ENCODE peak calls at places on chromosome 6, in six cellular contexts. One of them, this sample, is unnamed.

GRCh38 chr6:142796571-142796970 is 148.4 kb downstream of the HIVEP2 start:
- DNase-seq in HepG2: no peak
- DNase-seq in H1: no peak
- DNase-seq in K562: no peak
- DNase-seq in GM12891: no peak
- DNase-seq in GM12878: no peak
- DNase-seq in this sample: no peak

GRCh38 chr6:122717350-122717749 is 62.2 kb upstream of the FABP7 start:
- DNase-seq in K562: no peak
- DNase-seq in GM12891: no peak
- DNase-seq in GM12878: no peak
- DNase-seq in H1: no peak
- DNase-seq in HepG2: no peak
- DNase-seq in this sample: no peak

GRCh38 chr6:21331221-21331620 is 262.3 kb upstream of the SOX4 start:
- DNase-seq in H1: no peak
- DNase-seq in K562: no peak
- DNase-seq in GM12878: no peak
- DNase-seq in GM12891: no peak
- DNase-seq in HepG2: no peak
- DNase-seq in this sample: no peak

GRCh38 chr6:80605165-80605989 is 498.9 kb downstream of the BCKDHB start:
- DNase-seq in GM12878: no peak
- DNase-seq in HepG2: peak
- DNase-seq in GM12891: no peak
- DNase-seq in H1: no peak
- DNase-seq in K562: no peak
- DNase-seq in this sample: no peak

GRCh38 chr6:170088349-170088951 is 202.4 kb downstream of the DLL1 start:
- DNase-seq in GM12878: no peak
- DNase-seq in GM12891: no peak
- DNase-seq in K562: no peak
- DNase-seq in H1: no peak
- DNase-seq in HepG2: no peak
- DNase-seq in this sample: no peak

GRCh38 chr6:54353975-54354374 is 45.7 kb downstream of the TINAG start:
- DNase-seq in H1: no peak
- DNase-seq in GM12878: no peak
- DNase-seq in K562: no peak
- DNase-seq in GM12891: no peak
- DNase-seq in HepG2: no peak
- DNase-seq in this sample: no peak

GRCh38 chr6:122578961-122579360 is 31.2 kb upstream of the PKIB start:
- DNase-seq in K562: no peak
- DNase-seq in GM12878: no peak
- DNase-seq in HepG2: no peak
- DNase-seq in H1: no peak
- DNase-seq in GM12891: no peak
- DNase-seq in this sample: no peak

GRCh38 chr6:41072836-41073202 is at the start of gene NFYA:
- DNase-seq in GM12878: no peak
- DNase-seq in H1: peak
- DNase-seq in GM12891: peak
- DNase-seq in K562: peak
- DNase-seq in HepG2: no peak
- DNase-seq in this sample: peak

GRCh38 chr6:28867078-28867414 is 56.7 kb downstream of the TRIM27 start:
- DNase-seq in H1: no peak
- DNase-seq in GM12891: no peak
- DNase-seq in HepG2: no peak
- DNase-seq in K562: no peak
- DNase-seq in GM12878: no peak
- DNase-seq in this sample: no peak

GRCh38 chr6:64932486-64932885 is 774.5 kb downstream of the EYS start:
- DNase-seq in GM12891: no peak
- DNase-seq in K562: no peak
- DNase-seq in GM12878: no peak
- DNase-seq in H1: no peak
- DNase-seq in HepG2: no peak
- DNase-seq in this sample: no peak

GRCh38 chr6:101392561-101393230 is 812 bp upstream of the GRIK2 start:
- DNase-seq in GM12878: no peak
- DNase-seq in GM12891: no peak
- DNase-seq in H1: peak
- DNase-seq in HepG2: no peak
- DNase-seq in K562: no peak
- DNase-seq in this sample: no peak

GRCh38 chr6:8215631-8216030 is 113.3 kb upstream of the EEF1E1 start:
- DNase-seq in HepG2: no peak
- DNase-seq in H1: no peak
- DNase-seq in GM12891: no peak
- DNase-seq in K562: no peak
- DNase-seq in GM12878: no peak
- DNase-seq in this sample: no peak

DNA sequence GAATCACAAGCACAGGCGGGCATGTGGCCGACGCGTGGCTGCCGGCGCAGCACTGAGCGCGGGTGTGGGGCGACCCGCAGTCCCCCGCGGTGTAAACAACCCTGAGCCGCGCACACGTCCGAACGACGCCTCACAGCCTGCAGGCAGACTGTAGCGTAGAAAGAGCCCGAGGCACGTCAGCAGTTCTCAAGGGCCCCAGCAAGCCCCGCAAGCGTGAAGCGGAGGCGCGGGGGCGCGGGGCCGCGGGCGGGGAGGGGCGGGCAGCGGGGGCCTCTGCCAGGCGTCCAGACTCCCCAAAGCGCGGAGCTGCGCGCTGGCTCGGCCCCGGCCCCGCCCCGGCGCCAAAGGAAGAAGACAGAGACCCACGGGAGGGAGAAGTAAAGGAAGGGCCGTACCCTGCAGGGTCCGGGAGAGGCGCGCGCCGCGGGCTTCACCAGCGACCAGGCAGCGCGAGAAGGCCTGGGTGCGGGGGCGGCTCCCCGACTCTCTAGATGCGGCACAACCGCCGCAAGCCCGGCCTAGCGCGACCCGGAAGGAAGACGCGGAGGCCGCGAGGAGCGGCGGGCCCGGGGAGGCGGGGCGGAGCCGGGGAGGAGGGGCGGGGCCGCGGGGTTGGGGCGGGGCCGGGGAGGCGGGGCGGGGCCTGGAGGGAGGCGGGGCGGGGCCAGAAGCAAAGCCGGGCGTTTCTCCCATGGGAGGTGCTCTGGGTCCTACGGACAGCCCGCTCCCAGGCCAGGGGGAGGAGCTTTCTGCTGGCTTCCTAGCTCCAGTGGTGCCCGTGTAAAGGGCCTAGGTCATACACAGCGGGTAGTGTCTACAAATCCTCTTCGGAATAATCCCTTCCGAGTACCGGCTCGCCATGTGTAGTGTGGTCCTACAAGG is at the start of gene FBXL4:
- DNase-seq in H1: peak
- DNase-seq in K562: peak
- DNase-seq in HepG2: peak
- DNase-seq in GM12878: no peak
- DNase-seq in GM12891: peak
- DNase-seq in this sample: peak
- TF ChIP-seq POLR2A in H1: peak
- TF ChIP-seq POLR2A in K562: peak
- TF ChIP-seq POLR2A in HepG2: peak
- TF ChIP-seq POLR2A in GM12878: peak
- TF ChIP-seq POLR2A in GM12891: peak
- TF ChIP-seq POLR2A in this sample: peak

GRCh38 chr6:68339488-68339887 is 295.6 kb upstream of the ADGRB3 start:
- DNase-seq in GM12878: no peak
- DNase-seq in K562: no peak
- DNase-seq in H1: no peak
- DNase-seq in GM12891: no peak
- DNase-seq in HepG2: no peak
- DNase-seq in this sample: no peak

GRCh38 chr6:68343901-68344300 is 291.2 kb upstream of the ADGRB3 start:
- DNase-seq in GM12891: no peak
- DNase-seq in GM12878: no peak
- DNase-seq in K562: peak
- DNase-seq in H1: peak
- DNase-seq in HepG2: peak
- DNase-seq in this sample: no peak
- TF ChIP-seq TAF1 in GM12891: no peak
- TF ChIP-seq TAF1 in GM12878: no peak
- TF ChIP-seq TAF1 in K562: no peak
- TF ChIP-seq TAF1 in H1: no peak
- TF ChIP-seq TAF1 in HepG2: no peak
- TF ChIP-seq TAF1 in this sample: no peak

GRCh38 chr6:165889636-165890403 is 226.8 kb upstream of the PDE10A start:
- DNase-seq in H1: peak
- DNase-seq in K562: no peak
- DNase-seq in GM12878: no peak
- DNase-seq in GM12891: no peak
- DNase-seq in HepG2: peak
- DNase-seq in this sample: no peak
- TF ChIP-seq POLR2AphosphoS5 in H1: no peak
- TF ChIP-seq POLR2AphosphoS5 in K562: no peak
- TF ChIP-seq POLR2AphosphoS5 in GM12878: no peak
- TF ChIP-seq POLR2AphosphoS5 in GM12891: no peak
- TF ChIP-seq POLR2AphosphoS5 in HepG2: no peak
- TF ChIP-seq POLR2AphosphoS5 in this sample: no peak

DNA sequence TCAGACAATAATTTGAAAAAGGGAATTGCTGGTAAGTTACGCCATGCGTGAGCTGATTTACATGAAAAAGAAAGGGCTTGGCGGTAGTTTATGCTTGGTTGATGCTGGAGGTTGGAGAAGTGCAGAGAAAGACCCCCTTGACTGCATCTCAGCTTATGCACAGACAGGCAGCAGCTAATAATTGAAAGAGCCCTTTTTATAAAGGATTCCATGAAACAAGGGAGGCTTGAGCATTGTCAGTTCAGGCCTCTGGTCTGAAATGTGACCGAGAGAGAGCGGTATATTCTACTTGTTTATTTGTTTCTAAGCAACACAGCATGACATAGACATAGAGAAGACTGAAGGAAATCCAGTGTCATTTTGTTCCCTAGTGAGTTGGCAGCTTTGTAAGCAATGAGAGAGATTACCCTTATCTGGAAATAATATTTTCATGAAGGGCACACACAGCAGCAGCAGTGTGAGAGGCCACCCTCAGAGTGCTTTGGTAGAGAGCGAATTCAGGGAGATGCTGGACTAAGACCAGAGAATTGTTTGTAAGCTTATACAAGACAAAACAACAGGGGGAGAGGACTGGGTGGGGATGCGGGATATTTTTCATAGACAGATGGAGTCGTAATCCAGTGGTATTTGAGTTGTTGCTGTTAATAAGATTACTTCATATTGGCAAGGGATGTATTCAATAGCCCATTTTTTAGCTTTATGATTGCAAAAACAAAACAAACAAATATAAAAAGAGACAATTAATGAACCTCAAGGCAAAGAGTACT is 34.6 kb upstream of the LAMA2 start:
- DNase-seq in GM12891: no peak
- DNase-seq in GM12878: no peak
- DNase-seq in K562: no peak
- DNase-seq in HepG2: no peak
- DNase-seq in H1: no peak
- DNase-seq in this sample: no peak
- TF ChIP-seq POLR2A in GM12891: no peak
- TF ChIP-seq POLR2A in GM12878: no peak
- TF ChIP-seq POLR2A in K562: no peak
- TF ChIP-seq POLR2A in HepG2: no peak
- TF ChIP-seq POLR2A in H1: no peak
- TF ChIP-seq POLR2A in this sample: no peak

DNA sequence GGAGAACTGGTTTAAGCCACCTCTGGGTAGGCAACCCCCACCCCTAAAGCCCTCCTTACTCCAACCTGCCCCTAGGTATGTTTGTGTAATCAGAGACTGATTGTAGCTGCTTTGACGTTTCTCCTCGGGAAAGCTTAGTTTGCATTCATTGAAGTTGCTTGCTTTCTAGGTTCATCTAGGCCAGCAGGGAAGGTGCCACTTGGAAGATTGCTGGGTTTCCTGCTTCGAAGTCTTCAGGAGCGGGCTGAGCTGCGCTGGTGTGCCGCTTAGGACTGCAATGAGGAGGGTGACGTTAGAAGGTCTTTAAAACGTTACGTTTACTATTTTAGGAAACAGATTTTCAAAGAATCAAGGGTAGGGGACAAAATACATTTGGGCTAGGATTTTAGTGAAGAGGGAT is 92.8 kb upstream of the PRDM1 start:
- DNase-seq in HepG2: no peak
- DNase-seq in K562: no peak
- DNase-seq in GM12891: no peak
- DNase-seq in H1: no peak
- DNase-seq in GM12878: no peak
- DNase-seq in this sample: no peak
- TF ChIP-seq TAF1 in HepG2: no peak
- TF ChIP-seq TAF1 in K562: no peak
- TF ChIP-seq TAF1 in GM12891: no peak
- TF ChIP-seq TAF1 in H1: no peak
- TF ChIP-seq TAF1 in GM12878: no peak
- TF ChIP-seq TAF1 in this sample: no peak

DNA sequence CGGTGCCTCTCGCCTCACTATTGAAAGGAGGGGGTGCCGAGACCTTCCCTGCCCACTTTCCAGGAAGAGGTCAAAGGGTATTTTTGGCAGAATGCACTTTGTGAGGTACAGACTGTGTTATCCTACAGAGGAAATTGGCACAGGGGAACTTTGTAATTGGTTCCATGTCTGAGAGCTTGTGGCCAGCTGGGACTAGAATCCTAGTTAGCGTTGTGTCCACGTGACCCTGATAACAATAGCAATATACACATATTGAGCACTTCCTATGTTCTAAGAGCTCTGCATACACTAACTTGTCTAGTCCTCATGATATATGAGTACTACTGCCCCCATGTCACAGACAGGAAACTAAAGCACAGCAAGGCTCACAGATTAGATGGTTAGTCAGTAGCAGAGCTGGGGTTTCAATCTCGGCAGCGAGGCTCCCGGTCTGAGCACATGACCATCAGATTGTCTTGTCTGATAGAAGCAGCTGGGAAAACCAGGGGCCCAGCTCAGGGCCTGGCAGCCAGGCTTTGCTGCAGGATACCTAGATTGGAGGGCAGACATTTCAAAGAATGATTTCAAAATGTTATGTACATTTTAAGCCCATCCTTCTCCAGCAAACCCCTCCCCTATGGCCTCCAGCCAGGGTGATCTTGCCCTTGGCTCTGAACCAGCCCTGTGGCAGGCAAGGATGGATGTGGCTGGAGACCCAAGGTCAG is 1.4 kb downstream of the MAPK13 start:
- DNase-seq in GM12891: peak
- DNase-seq in HepG2: peak
- DNase-seq in GM12878: peak
- DNase-seq in H1: no peak
- DNase-seq in K562: peak
- DNase-seq in this sample: peak
- TF ChIP-seq POLR2AphosphoS5 in GM12891: no peak
- TF ChIP-seq POLR2AphosphoS5 in HepG2: no peak
- TF ChIP-seq POLR2AphosphoS5 in GM12878: no peak
- TF ChIP-seq POLR2AphosphoS5 in H1: no peak
- TF ChIP-seq POLR2AphosphoS5 in K562: peak
- TF ChIP-seq POLR2AphosphoS5 in this sample: no peak

GRCh38 chr6:31814677-31815024 is 432 bp downstream of the HSPA1L start:
- DNase-seq in H1: peak
- DNase-seq in GM12878: peak
- DNase-seq in K562: peak
- DNase-seq in HepG2: peak
- DNase-seq in GM12891: peak
- DNase-seq in this sample: peak
- TF ChIP-seq POLR2A in H1: peak
- TF ChIP-seq POLR2A in GM12878: no peak
- TF ChIP-seq POLR2A in K562: no peak
- TF ChIP-seq POLR2A in HepG2: peak
- TF ChIP-seq POLR2A in GM12891: no peak
- TF ChIP-seq POLR2A in this sample: no peak

GRCh38 chr6:49409951-49410542 is 53.0 kb downstream of the MMUT start:
- DNase-seq in K562: peak
- DNase-seq in GM12878: peak
- DNase-seq in GM12891: peak
- DNase-seq in H1: peak
- DNase-seq in HepG2: peak
- DNase-seq in this sample: peak
- TF ChIP-seq TAF1 in K562: no peak
- TF ChIP-seq TAF1 in GM12878: no peak
- TF ChIP-seq TAF1 in GM12891: no peak
- TF ChIP-seq TAF1 in H1: no peak
- TF ChIP-seq TAF1 in HepG2: no peak
- TF ChIP-seq TAF1 in this sample: no peak